ENCODE peak calls at places on chromosomes 1 and 21, in six cellular contexts. A is GM03348; O is RPMI8226; D is ELF-1; S is aorta; N is stimulated activated CD4-positive, alpha-beta T cell treated with anti-CD3 and anti-CD28 coated beads, Interleukin-4, amount 100 ng/mL, for 48 hours. E is an unnamed sample.

GRCh38 chr1:87963566-87963965 is 634.9 kb downstream of the LMO4 start:
- DNase-seq in A (no peak), N (no peak), O (no peak), D (no peak), S (no peak), E (no peak)

GRCh38 chr1:11729498-11730428 is 6.2 kb upstream of the AGTRAP start:
- DNase-seq in S (no peak), D (peak; percentile 77), O (no peak), N (no peak), A (no peak), E (no peak)

GRCh38 chr1:3975903-3976630 is 76.0 kb upstream of the C1orf174 start:
- DNase-seq in S (peak; percentile 2), D (no peak), N (no peak), O (no peak), A (no peak), E (no peak)

GRCh38 chr1:168697376-168697775 is 31.6 kb downstream of the DPT start:
- DNase-seq in D (no peak), N (no peak), O (no peak), S (no peak), A (peak; percentile 14), E (no peak)

GRCh38 chr1:6468729-6469461 is 2.9 kb upstream of the TNFRSF25 start:
- DNase-seq in D (no peak), A (no peak), O (no peak), N (no peak), S (no peak), E (no peak)

GRCh38 chr1:32611859-32612188 is 38.5 kb downstream of the ZBTB8OS start:
- DNase-seq in N (no peak), O (no peak), S (no peak), D (no peak), A (no peak), E (no peak)

GRCh38 chr1:200665851-200666250 is 3.9 kb downstream of the DDX59 start:
- DNase-seq in O (no peak), N (no peak), S (no peak), A (peak; percentile 20), D (peak; percentile 11), E (no peak)

GRCh38 chr21:41170442-41170841 is 2.5 kb downstream of the BACE2 start:
- DNase-seq in N (no peak), D (no peak), O (peak; percentile 73), S (no peak), A (peak; percentile 67), E (no peak)

GRCh38 chr1:998051-998821 is 1.7 kb downstream of the HES4 start:
- DNase-seq in D (no peak), A (no peak), N (no peak), O (no peak), S (no peak), E (no peak)

GRCh38 chr1:237570530-237570929 is 320.2 kb downstream of the ZP4 start:
- DNase-seq in O (peak; percentile 30), N (no peak), A (no peak), S (no peak), D (no peak), E (no peak)

GRCh38 chr1:100075773-100076172 is 57.0 kb downstream of the SASS6 start:
- DNase-seq in A (no peak), S (no peak), D (no peak), O (no peak), N (no peak), E (no peak)

GRCh38 chr1:47914952-47915676 is 82.1 kb downstream of the TRABD2B start:
- DNase-seq in O (no peak), N (no peak), S (no peak), D (no peak), A (no peak), E (no peak)

GRCh38 chr1:74180490-74180889 is 17.5 kb downstream of the LRRIQ3 start:
- DNase-seq in A (no peak), N (no peak), O (no peak), S (no peak), D (no peak), E (no peak)

GRCh38 chr1:12528021-12528852 is 89.8 kb downstream of the DHRS3 start:
- DNase-seq in D (no peak), O (no peak), S (peak; percentile 81), A (peak; percentile 67), N (no peak), E (no peak)

GRCh38 chr21:45255381-45256020 is 32.2 kb downstream of the POFUT2 start:
- DNase-seq in N (no peak), D (no peak), A (no peak), S (no peak), O (peak; percentile 95), E (no peak)

GRCh38 chr21:43825936-43826622 is 36.7 kb downstream of the RRP1 start:
- DNase-seq in O (no peak), S (peak; percentile 44), D (peak; percentile 65), N (no peak), A (no peak), E (no peak)

GRCh38 chr1:159015440-159015909 is 5.8 kb downstream of the IFI16 start:
- DNase-seq in A (peak; percentile 83), O (peak; percentile 95), D (no peak), S (peak; percentile 81), N (peak; percentile 38), E (no peak)

GRCh38 chr1:11927866-11928592 is 1.8 kb upstream of the KIAA2013 start:
- DNase-seq in D (no peak), A (no peak), O (peak; percentile 72), N (no peak), S (no peak), E (no peak)

GRCh38 chr1:56068908-56069307 is 510.5 kb downstream of the PLPP3 start:
- DNase-seq in D (no peak), S (no peak), A (peak; percentile 44), N (no peak), O (no peak), E (peak; percentile 48)

GRCh38 chr1:40630488-40631223 is 34.8 kb downstream of the RIMS3 start:
- DNase-seq in D (peak; percentile 75), N (peak; percentile 41), A (peak; percentile 45), S (no peak), O (peak; percentile 71), E (no peak)

GRCh38 chr1:224340711-224341384 is 10.9 kb upstream of the NVL start:
- DNase-seq in S (no peak), N (no peak), D (peak; percentile 75), O (peak; percentile 46), A (no peak), E (no peak)

GRCh38 chr1:22143065-22143514 is at the start of gene WNT4:
- DNase-seq in N (no peak), S (no peak), D (no peak), A (peak; percentile 94), O (peak; percentile 53), E (no peak)

GRCh38 chr1:81446006-81446669 is 354.6 kb upstream of the ADGRL2 start:
- DNase-seq in O (no peak), D (no peak), N (no peak), A (no peak), S (no peak), E (no peak)

GRCh38 chr1:153032677-153033308 is 1.8 kb downstream of the SPRR1B start:
- DNase-seq in S (no peak), A (peak; percentile 24), O (peak; percentile 12), D (peak; percentile 32), N (no peak), E (peak; percentile 76)

GRCh38 chr1:243639027-243639658 is 210.9 kb downstream of the AKT3 start:
- DNase-seq in S (no peak), A (no peak), D (no peak), N (no peak), O (no peak), E (no peak)

GRCh38 chr1:31714442-31715096 is 10.8 kb upstream of the COL16A1 start:
- DNase-seq in A (peak; percentile 83), D (peak; percentile 88), O (peak; percentile 69), N (no peak), S (peak; percentile 94), E (no peak)

GRCh38 chr1:11787251-11787803 is 18.4 kb downstream of the MTHFR start:
- DNase-seq in S (peak; percentile 81), N (no peak), D (peak; percentile 92), O (no peak), A (peak; percentile 90), E (no peak)

GRCh38 chr1:43366179-43366578 is 1.6 kb downstream of the ELOVL1 start:
- DNase-seq in D (peak; percentile 73), O (no peak), S (peak; percentile 57), A (no peak), N (no peak), E (no peak)

GRCh38 chr1:66981679-66982078 is 56.9 kb downstream of the MIER1 start:
- DNase-seq in A (peak; percentile 11), N (no peak), O (no peak), D (no peak), S (no peak), E (no peak)

GRCh38 chr1:147504801-147505303 is 36.4 kb upstream of the BCL9 start:
- DNase-seq in S (no peak), N (no peak), O (no peak), D (peak; percentile 93), A (peak; percentile 37), E (no peak)

GRCh38 chr1:13725714-13726175 is 25.8 kb downstream of the PRDM2 start:
- DNase-seq in D (peak; percentile 28), O (peak; percentile 65), A (peak; percentile 56), N (no peak), S (no peak), E (no peak)

GRCh38 chr1:202007703-202008489 is 2.5 kb upstream of the ELF3 start:
- DNase-seq in S (no peak), A (no peak), D (peak; percentile 95), O (no peak), N (no peak), E (no peak)

GRCh38 chr1:185645201-185645640 is 89.0 kb upstream of the HMCN1 start:
- DNase-seq in O (no peak), N (no peak), A (peak; percentile 27), S (no peak), D (peak; percentile 71), E (no peak)

GRCh38 chr1:68278221-68278620 is 45.9 kb upstream of the WLS start:
- DNase-seq in O (no peak), S (no peak), N (no peak), D (no peak), A (no peak), E (no peak)

GRCh38 chr1:109547412-109548320 is 749 bp upstream of the GNAI3 start:
- DNase-seq in N (no peak), A (no peak), O (no peak), S (no peak), D (peak; percentile 30), E (peak; percentile 11)

GRCh38 chr1:201365251-201365650 is 12.2 kb downstream of the TNNT2 start:
- DNase-seq in D (no peak), O (no peak), A (no peak), N (no peak), S (peak; percentile 31), E (no peak)